ENCODE peak calls at places on chromosomes 1 and 21, in ten cellular contexts. L is HCT116; O is CD8-positive, alpha-beta T cell; W is PC-3; N is CD8-positive, alpha-beta memory T cell; T is aorta; H is A549; Y is ovary; R is heart right ventricle; G is cardiac muscle cell. I is an unnamed sample.

GRCh38 chr1:212186427-212187207 is 98.6 kb upstream of the PPP2R5A start:
- DNase-seq in L (no peak), O (no peak), W (no peak), N (no peak), T (no peak), H (no peak), Y (no peak), R (no peak), G (no peak), I (no peak)

GRCh38 chr1:93365813-93366212 is 20.1 kb downstream of the DR1 start:
- DNase-seq in L (no peak), O (no peak), W (no peak), N (no peak), T (no peak), H (no peak), Y (no peak), R (no peak), G (no peak), I (no peak)

GRCh38 chr21:44582980-44583799 is 2.8 kb upstream of the KRTAP10-5 start:
- DNase-seq in L (no peak), O (no peak), W (peak; percentile 12), N (no peak), T (no peak), H (no peak), Y (no peak), R (no peak), G (peak; percentile 82), I (no peak)

GRCh38 chr1:203306970-203307541 is 1.7 kb downstream of the BTG2 start:
- DNase-seq in L (no peak), O (peak; percentile 49), W (no peak), N (peak; percentile 52), T (peak; percentile 70), H (no peak), Y (peak; percentile 58), R (peak; percentile 35), G (no peak), I (no peak)

GRCh38 chr1:47226121-47226977 is 5.7 kb downstream of the TAL1 start:
- DNase-seq in L (no peak), O (no peak), W (no peak), N (no peak), T (no peak), H (no peak), Y (no peak), R (no peak), G (no peak), I (no peak)

GRCh38 chr1:5507340-5507739 is 484.9 kb downstream of the NPHP4 start:
- DNase-seq in L (no peak), O (no peak), W (no peak), N (no peak), T (no peak), H (no peak), Y (no peak), R (no peak), G (no peak), I (no peak)

GRCh38 chr1:62689524-62689923 is 1.3 kb upstream of the DOCK7 start:
- DNase-seq in L (peak; percentile 51), O (no peak), W (peak; percentile 83), N (no peak), T (no peak), H (no peak), Y (no peak), R (no peak), G (peak; percentile 22), I (no peak)

GRCh38 chr1:38073926-38074677 is 27.5 kb upstream of the POU3F1 start:
- DNase-seq in L (no peak), O (no peak), W (no peak), N (no peak), T (no peak), H (no peak), Y (no peak), R (no peak), G (no peak), I (no peak)

GRCh38 chr1:61293197-61293596 is 210.8 kb downstream of the NFIA start:
- DNase-seq in L (no peak), O (no peak), W (peak; percentile 46), N (no peak), T (no peak), H (no peak), Y (no peak), R (no peak), G (no peak), I (no peak)

GRCh38 chr1:197486948-197487347 is 218.9 kb downstream of the CRB1 start:
- DNase-seq in L (no peak), O (no peak), W (no peak), N (no peak), T (no peak), H (no peak), Y (no peak), R (no peak), G (peak; percentile 77), I (no peak)

GRCh38 chr1:159170639-159171038 is 776 bp upstream of the CADM3 start:
- DNase-seq in L (no peak), O (no peak), W (no peak), N (no peak), T (no peak), H (no peak), Y (no peak), R (no peak), G (no peak), I (no peak)

GRCh38 chr1:159173303-159173702 is 1.9 kb downstream of the CADM3 start:
- DNase-seq in L (no peak), O (no peak), W (no peak), N (no peak), T (no peak), H (no peak), Y (no peak), R (no peak), G (no peak), I (no peak)

GRCh38 chr1:159171254-159171687 is at the start of gene CADM3:
- DNase-seq in L (no peak), O (no peak), W (no peak), N (no peak), T (no peak), H (no peak), Y (no peak), R (peak; percentile 14), G (peak; percentile 56), I (peak; percentile 62)

GRCh38 chr1:159171688-159172501 is 480 bp downstream of the CADM3 start:
- DNase-seq in L (no peak), O (no peak), W (no peak), N (no peak), T (peak; percentile 51), H (no peak), Y (no peak), R (peak; percentile 11), G (peak; percentile 56), I (no peak)

DNA sequence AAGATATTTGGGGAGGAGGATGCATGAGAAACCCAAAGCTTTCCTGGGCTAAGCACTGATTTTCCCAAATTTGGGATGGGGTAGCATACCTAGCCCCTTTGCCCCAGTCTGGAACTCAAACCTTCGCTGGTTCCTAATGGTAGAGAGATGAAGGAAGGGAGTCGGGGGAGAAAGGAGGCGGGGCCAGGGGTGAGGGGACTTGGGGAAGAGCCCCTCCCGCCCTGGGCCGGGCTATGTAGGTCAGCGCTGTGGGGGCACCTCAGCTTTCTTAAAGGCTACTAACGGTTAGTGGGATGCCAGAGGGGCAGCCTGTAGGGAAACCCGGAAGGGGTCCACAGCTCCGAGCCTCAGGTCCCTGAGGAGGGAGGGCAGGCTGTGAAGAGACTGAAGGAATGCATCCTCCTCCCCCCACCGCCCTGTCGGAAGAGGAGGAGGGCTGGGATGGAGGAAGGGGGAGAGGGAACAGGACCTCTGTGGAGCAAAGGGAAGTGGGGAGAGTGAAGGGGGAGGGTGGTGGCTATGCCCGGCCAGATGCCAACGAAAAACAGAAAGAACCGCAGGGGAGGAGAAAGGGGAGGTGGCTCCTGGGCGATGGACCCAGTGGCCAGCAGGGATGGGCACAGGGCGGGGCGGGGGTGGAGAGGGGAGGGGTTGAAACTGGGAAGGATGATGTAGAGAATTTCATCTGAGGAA is 1.3 kb downstream of the CADM3 start:
- DNase-seq in L (no peak), O (no peak), W (no peak), N (no peak), T (peak; percentile 54), H (no peak), Y (no peak), R (peak; percentile 15), G (no peak), I (no peak)
- H3K27ac ChIP-seq in L (no peak overlapping the region), O (no peak overlapping the region), W (no peak overlapping the region), N (no peak overlapping the region), T (no peak overlapping the region), H (no peak overlapping the region), Y (no peak overlapping the region), R (no peak overlapping the region), G (no peak overlapping the region), I (peak overlapping the region; percentile 53)

DNA sequence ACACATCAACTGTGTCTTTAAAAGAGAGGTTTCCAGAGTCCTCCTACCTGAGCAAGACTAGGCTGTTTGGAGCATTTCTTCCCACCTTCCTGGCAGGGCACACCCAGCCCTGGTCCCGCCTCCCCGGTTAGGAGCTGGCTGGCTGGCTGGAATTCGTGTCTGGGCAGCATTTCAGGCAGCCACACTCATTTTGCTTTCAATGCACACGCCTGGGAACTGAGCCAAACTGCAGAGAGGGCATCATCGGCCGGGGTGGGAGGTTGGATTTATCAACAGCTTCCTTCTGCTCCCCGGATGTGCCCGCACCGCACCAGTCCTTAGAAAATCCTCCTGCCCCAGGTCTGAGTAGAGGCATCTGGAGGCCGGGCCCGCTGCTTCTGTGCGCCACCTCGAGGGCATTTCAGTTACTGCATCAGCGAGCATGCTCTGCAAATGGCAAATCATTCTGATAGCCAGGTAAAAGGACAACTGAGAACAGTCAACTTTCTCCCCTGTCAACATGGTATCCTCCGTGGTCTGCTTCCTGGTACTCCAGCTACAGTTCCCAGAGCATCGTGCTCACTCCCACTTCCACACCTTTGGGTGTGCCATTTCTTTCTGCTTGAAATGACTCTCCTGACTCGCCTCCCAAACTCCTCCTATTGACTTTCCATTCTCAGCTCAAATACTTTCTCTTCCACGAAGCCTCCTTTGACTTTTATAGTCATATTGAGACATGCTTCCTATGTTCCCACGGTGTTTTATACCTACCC is 20.6 kb downstream of the TCEA3 start:
- DNase-seq in L (peak; percentile 85), O (peak; percentile 87), W (peak; percentile 98), N (peak; percentile 56), T (peak; percentile 92), H (peak; percentile 94), Y (peak; percentile 91), R (peak; percentile 90), G (peak; percentile 95), I (peak; percentile 66)
- H3K27ac ChIP-seq in L (peak overlapping the region; percentile 71), O (no peak overlapping the region), W (peak overlapping the region; percentile 91), N (no peak overlapping the region), T (no peak overlapping the region), H (peak overlapping the region; percentile 68), Y (no peak overlapping the region), R (peak overlapping the region; percentile 65), G (peak overlapping the region; percentile 77), I (no peak overlapping the region)

DNA sequence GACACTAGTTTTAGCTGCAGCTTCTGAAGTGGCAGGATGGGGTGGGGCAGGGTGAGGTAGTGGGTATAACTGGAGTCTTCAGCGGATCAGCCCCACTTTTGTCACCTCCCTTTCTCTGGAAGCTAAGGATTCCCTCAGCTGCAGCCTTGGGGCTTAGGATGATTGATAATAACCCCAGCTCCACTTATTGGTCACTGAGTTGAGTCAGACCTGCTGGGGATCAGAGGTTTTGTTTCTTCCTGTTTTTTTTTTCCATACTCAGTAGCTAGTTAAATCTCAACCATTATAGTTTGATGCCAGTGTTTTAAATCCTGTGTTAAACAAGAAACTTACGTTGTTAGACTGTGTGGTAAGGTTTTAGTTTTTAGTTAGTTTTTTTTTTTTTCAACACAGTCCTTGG is 57.2 kb downstream of the LAMC1 start:
- DNase-seq in L (no peak), O (no peak), W (peak; percentile 67), N (no peak), T (no peak), H (peak; percentile 22), Y (no peak), R (no peak), G (no peak), I (no peak)
- H3K27ac ChIP-seq in L (no peak overlapping the region), O (no peak overlapping the region), W (peak overlapping the region; percentile 84), N (no peak overlapping the region), T (no peak overlapping the region), H (peak overlapping the region; percentile 25), Y (no peak overlapping the region), R (no peak overlapping the region), G (no peak overlapping the region), I (no peak overlapping the region)

GRCh38 chr1:201612645-201613044 is 73.7 kb downstream of the NAV1 start:
- DNase-seq in L (no peak), O (no peak), W (no peak), N (no peak), T (no peak), H (no peak), Y (no peak), R (no peak), G (no peak), I (no peak)
- H3K27ac ChIP-seq in L (no peak overlapping the region), O (no peak overlapping the region), W (no peak overlapping the region), N (no peak overlapping the region), T (no peak overlapping the region), H (no peak overlapping the region), Y (no peak overlapping the region), R (no peak overlapping the region), G (no peak overlapping the region), I (no peak overlapping the region)